ENCODE peak calls at places on chromosomes 7 and 10, in four cellular contexts. One of them, this sample, is unnamed.
A peak's percentile ranks its signal among the peaks of the same experiment; 100 is the strongest.

GRCh38 chr7:48938539-48938938 is 14.2 kb downstream of the CDC14C start:
- DNase-seq in mesendoderm: no peak
- DNase-seq in H9: no peak
- DNase-seq in H1: no peak
- DNase-seq in this sample: no peak

GRCh38 chr7:81029523-81029922 is 110.7 kb upstream of the SEMA3C start:
- DNase-seq in mesendoderm: no peak
- DNase-seq in H9: no peak
- DNase-seq in H1: no peak
- DNase-seq in this sample: no peak

GRCh38 chr10:47190802-47191450 is 109.1 kb upstream of the GDF10 start:
- DNase-seq in mesendoderm: no peak
- DNase-seq in H9: no peak
- DNase-seq in H1: no peak
- DNase-seq in this sample: no peak

GRCh38 chr7:66542528-66543373 is 85.9 kb upstream of the KCTD7 start:
- DNase-seq in mesendoderm: peak; percentile 50
- DNase-seq in H9: no peak
- DNase-seq in H1: no peak
- DNase-seq in this sample: peak; percentile 48

GRCh38 chr10:29877798-29878491 is 181.4 kb downstream of the JCAD start:
- DNase-seq in mesendoderm: no peak
- DNase-seq in H9: no peak
- DNase-seq in H1: no peak
- DNase-seq in this sample: no peak

GRCh38 chr10:60426425-60426824 is 36.8 kb upstream of the ANK3 start:
- DNase-seq in mesendoderm: no peak
- DNase-seq in H9: no peak
- DNase-seq in H1: no peak
- DNase-seq in this sample: peak; percentile 94

GRCh38 chr10:96501985-96502384 is 11.7 kb downstream of the TLL2 start:
- DNase-seq in mesendoderm: no peak
- DNase-seq in H9: no peak
- DNase-seq in H1: no peak
- DNase-seq in this sample: no peak

GRCh38 chr10:24238527-24239247 is 29.7 kb downstream of the KIAA1217 start:
- DNase-seq in mesendoderm: peak; percentile 85
- DNase-seq in H9: no peak
- DNase-seq in H1: no peak
- DNase-seq in this sample: no peak

GRCh38 chr7:74187915-74188675 is 13.9 kb downstream of the EIF4H start:
- DNase-seq in mesendoderm: no peak
- DNase-seq in H9: no peak
- DNase-seq in H1: no peak
- DNase-seq in this sample: peak; percentile 69

GRCh38 chr7:93228302-93228701 is 2.0 kb upstream of the HEPACAM2 start:
- DNase-seq in mesendoderm: peak; percentile 60
- DNase-seq in H9: no peak
- DNase-seq in H1: no peak
- DNase-seq in this sample: peak; percentile 70

GRCh38 chr7:93226310-93226709 is at the start of gene HEPACAM2:
- DNase-seq in mesendoderm: no peak
- DNase-seq in H9: no peak
- DNase-seq in H1: no peak
- DNase-seq in this sample: no peak

GRCh38 chr7:93232673-93233018 is 480 bp downstream of the VPS50 start:
- DNase-seq in mesendoderm: peak; percentile 8
- DNase-seq in H9: no peak
- DNase-seq in H1: no peak
- DNase-seq in this sample: no peak

GRCh38 chr7:93231799-93232672 is at the start of gene VPS50:
- DNase-seq in mesendoderm: peak; percentile 99
- DNase-seq in H9: peak; percentile 98
- DNase-seq in H1: peak; percentile 84
- DNase-seq in this sample: peak; percentile 93

GRCh38 chr7:93231264-93231663 is 902 bp upstream of the VPS50 start:
- DNase-seq in mesendoderm: no peak
- DNase-seq in H9: no peak
- DNase-seq in H1: no peak
- DNase-seq in this sample: no peak
- H3K56ac ChIP-seq in mesendoderm: peak overlapping the region; percentile 95
- H3K56ac ChIP-seq in H9: no peak overlapping the region
- H3K56ac ChIP-seq in H1: no peak overlapping the region
- H3K56ac ChIP-seq in this sample: no peak overlapping the region

GRCh38 chr10:77504870-77505257 is 132.7 kb downstream of the KCNMA1 start:
- DNase-seq in mesendoderm: peak; percentile 57
- DNase-seq in H9: no peak
- DNase-seq in H1: no peak
- DNase-seq in this sample: peak; percentile 56
- H3K18ac ChIP-seq in mesendoderm: no peak overlapping the region
- H3K18ac ChIP-seq in H9: no peak overlapping the region
- H3K18ac ChIP-seq in H1: no peak overlapping the region
- H3K18ac ChIP-seq in this sample: peak overlapping the region; percentile 93

DNA sequence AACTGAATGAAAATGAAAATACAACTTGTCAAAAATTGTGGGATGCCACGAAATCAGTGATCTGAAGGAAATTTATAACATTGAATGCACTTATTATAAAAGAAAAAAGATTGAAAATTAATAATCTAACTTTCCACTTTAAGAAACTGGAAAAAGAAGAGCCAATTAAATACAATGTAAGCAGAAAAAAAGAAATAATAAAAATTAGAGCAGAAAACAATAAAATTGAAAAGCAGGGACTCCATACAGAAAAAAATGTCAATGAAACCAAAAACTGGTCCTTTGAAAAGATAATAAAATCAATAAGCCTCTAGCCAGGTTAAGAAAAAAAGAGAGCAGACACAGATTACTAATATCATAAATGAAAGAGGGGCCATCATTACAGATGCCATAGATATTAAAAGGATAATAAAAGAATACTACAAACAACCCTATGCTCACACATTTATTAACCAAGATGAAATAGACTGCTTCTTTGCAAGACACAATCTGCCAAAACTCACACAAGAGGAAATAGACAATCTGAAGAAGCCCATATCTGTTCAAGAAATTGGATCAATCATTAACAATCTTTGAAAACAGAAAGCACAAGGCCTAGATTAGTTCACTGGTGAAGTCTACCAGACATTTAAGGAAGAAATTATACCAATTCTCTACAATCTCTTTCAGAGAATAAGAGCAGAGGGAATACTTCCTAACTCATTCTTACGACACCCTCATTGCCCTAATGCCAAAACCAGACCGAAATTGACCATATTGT is 233.8 kb upstream of the NEBL start:
- DNase-seq in mesendoderm: no peak
- DNase-seq in H9: no peak
- DNase-seq in H1: no peak
- DNase-seq in this sample: no peak
- H3K56ac ChIP-seq in mesendoderm: no peak overlapping the region
- H3K56ac ChIP-seq in H9: no peak overlapping the region
- H3K56ac ChIP-seq in H1: no peak overlapping the region
- H3K56ac ChIP-seq in this sample: no peak overlapping the region

DNA sequence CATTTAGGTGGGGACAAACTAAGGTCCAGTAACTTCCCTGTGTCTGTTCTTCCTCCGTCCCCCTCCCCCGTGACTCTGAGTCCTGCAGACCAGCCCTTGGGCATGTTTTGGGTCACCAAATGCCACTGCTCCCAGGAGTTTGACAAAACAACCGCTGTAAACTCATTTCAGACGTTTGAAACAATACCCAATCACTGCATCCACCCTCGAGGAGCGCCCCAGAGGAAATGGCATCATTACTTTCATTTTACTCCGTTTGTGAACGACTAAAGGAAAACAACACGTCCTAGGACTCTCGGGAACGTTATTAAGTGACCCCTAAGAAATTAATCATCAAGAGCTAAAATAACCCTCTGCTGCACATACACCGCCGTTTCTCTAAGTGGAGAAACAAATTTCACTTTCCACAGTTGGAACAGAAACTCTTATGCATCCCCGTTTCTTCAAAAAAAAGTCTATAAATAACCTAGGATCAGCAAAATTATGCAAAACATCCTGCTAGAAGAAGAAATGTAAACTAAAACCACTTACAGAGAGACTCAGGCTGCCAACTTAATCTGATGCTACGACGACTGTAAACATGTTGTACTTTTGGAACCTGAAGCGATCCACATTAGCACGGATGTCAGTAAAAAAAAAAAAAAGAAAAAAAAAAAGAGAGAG is 109.9 kb upstream of the EFCAB10 start:
- DNase-seq in mesendoderm: peak; percentile 61
- DNase-seq in H9: peak; percentile 42
- DNase-seq in H1: no peak
- DNase-seq in this sample: peak; percentile 65
- H3K18ac ChIP-seq in mesendoderm: peak overlapping the region; percentile 75
- H3K18ac ChIP-seq in H9: peak overlapping the region; percentile 15
- H3K18ac ChIP-seq in H1: peak overlapping the region; percentile 80
- H3K18ac ChIP-seq in this sample: peak overlapping the region; percentile 95